ENCODE peak calls at places on chromosomes 3 and 15, in four cellular contexts. D is GM12864, H is fibroblast of lung, U is iris pigment epithelial cell. E is an unnamed sample.

GRCh38 chr15:67090297-67091072 is 25.1 kb downstream of the SMAD3 start:
- DNase-seq in D (no peak), H (no peak), U (no peak), E (no peak)

GRCh38 chr3:172101107-172101506 is 61.7 kb downstream of the FNDC3B start:
- DNase-seq in D (peak), H (no peak), U (no peak), E (no peak)

GRCh38 chr3:36678216-36679013 is 85.9 kb downstream of the DCLK3 start:
- DNase-seq in D (no peak), H (peak), U (peak), E (peak)

GRCh38 chr15:92936693-92937092 is 36.6 kb downstream of the CHD2 start:
- DNase-seq in D (no peak), H (no peak), U (no peak), E (no peak)

GRCh38 chr15:64905119-64905831 is 6.4 kb upstream of the ANKDD1A start:
- DNase-seq in D (no peak), H (peak), U (peak), E (peak)

GRCh38 chr15:26970712-26971210 is at the start of gene GABRG3:
- DNase-seq in D (no peak), H (no peak), U (no peak), E (no peak)

GRCh38 chr3:20563985-20564384 is 378.0 kb upstream of the SGO1 start:
- DNase-seq in D (no peak), H (no peak), U (no peak), E (no peak)

GRCh38 chr3:6860911-6861330 is at the start of gene GRM7:
- DNase-seq in D (no peak), H (no peak), U (no peak), E (peak)

GRCh38 chr15:37038716-37039106 is 61.6 kb downstream of the MEIS2 start:
- DNase-seq in D (no peak), H (no peak), U (no peak), E (no peak)

GRCh38 chr15:32677238-32677750 is 35.8 kb downstream of the SCG5 start:
- DNase-seq in D (no peak), H (no peak), U (peak), E (no peak)

GRCh38 chr15:64979252-64979710 is 10.4 kb downstream of the SPG21 start:
- DNase-seq in D (no peak), H (no peak), U (no peak), E (no peak)

GRCh38 chr15:34336333-34336732 is 1.2 kb downstream of the SLC12A6 start:
- DNase-seq in D (no peak), H (no peak), U (no peak), E (no peak)

GRCh38 chr3:192892981-192893827 is 24.5 kb downstream of the MB21D2 start:
- DNase-seq in D (peak), H (peak), U (peak), E (peak)

GRCh38 chr3:185423178-185423577 is 60.2 kb downstream of the MAP3K13 start:
- DNase-seq in D (no peak), H (peak), U (peak), E (no peak)

GRCh38 chr15:76274821-76275220 is 36.4 kb downstream of the ETFA start:
- DNase-seq in D (no peak), H (no peak), U (no peak), E (no peak)

GRCh38 chr15:64426845-64427465 is 33.4 kb upstream of the ZNF609 start:
- DNase-seq in D (no peak), H (peak), U (peak), E (peak)

GRCh38 chr15:62912808-62913207 is 129.7 kb upstream of the TPM1 start:
- DNase-seq in D (no peak), H (no peak), U (no peak), E (no peak)

GRCh38 chr3:82743196-82743595 is 981.8 kb upstream of the GBE1 start:
- DNase-seq in D (no peak), H (no peak), U (no peak), E (no peak)

GRCh38 chr3:169085827-169086226 is 577.7 kb downstream of the MECOM start:
- DNase-seq in D (no peak), H (peak), U (peak), E (peak)

GRCh38 chr15:52529289-52529929 is 729 bp upstream of the MYO5A start:
- DNase-seq in D (no peak), H (no peak), U (no peak), E (peak)

GRCh38 chr15:57743424-57743823 is 36.9 kb downstream of the POLR2M start:
- DNase-seq in D (no peak), H (no peak), U (no peak), E (no peak)

GRCh38 chr3:27633224-27633545 is 88.9 kb downstream of the EOMES start:
- DNase-seq in D (no peak), H (peak), U (peak), E (no peak)

GRCh38 chr15:64844576-64845140 is 2.9 kb downstream of the PLEKHO2 start:
- DNase-seq in D (no peak), H (no peak), U (no peak), E (no peak)

GRCh38 chr3:50274371-50275104 is 4.3 kb upstream of the LSMEM2 start:
- DNase-seq in D (peak), H (peak), U (peak), E (peak)

GRCh38 chr3:62688050-62688449 is 187.2 kb downstream of the CADPS start:
- DNase-seq in D (no peak), H (peak), U (peak), E (no peak)

GRCh38 chr3:38015984-38016383 is 13.5 kb downstream of the PLCD1 start:
- DNase-seq in D (no peak), H (no peak), U (no peak), E (no peak)

GRCh38 chr3:168077091-168077490 is 18.6 kb downstream of the GOLIM4 start:
- DNase-seq in D (no peak), H (no peak), U (no peak), E (no peak)

GRCh38 chr3:15859507-15860013 is 61.8 kb upstream of the ANKRD28 start:
- DNase-seq in D (peak), H (peak), U (peak), E (peak)

GRCh38 chr15:34461730-34462129 is 24.1 kb upstream of the GOLGA8A start:
- DNase-seq in D (no peak), H (no peak), U (no peak), E (no peak)

GRCh38 chr3:132071043-132071442 is 36.2 kb upstream of the CPNE4 start:
- DNase-seq in D (no peak), H (no peak), U (no peak), E (no peak)

GRCh38 chr15:101307048-101307896 is 12.2 kb upstream of the SNRPA1 start:
- DNase-seq in D (no peak), H (no peak), U (no peak), E (no peak)

GRCh38 chr3:131503328-131503650 is 518 bp upstream of the MRPL3 start:
- DNase-seq in D (no peak), H (no peak), U (no peak), E (no peak)

GRCh38 chr3:73255609-73256029 is 194.2 kb downstream of the EBLN2 start:
- DNase-seq in D (no peak), H (peak), U (peak), E (peak)

GRCh38 chr3:32948625-32949445 is 2.6 kb upstream of the CCR4 start:
- DNase-seq in D (no peak), H (no peak), U (no peak), E (no peak)

GRCh38 chr15:38603271-38603670 is 38.7 kb upstream of the RASGRP1 start:
- DNase-seq in D (no peak), H (no peak), U (no peak), E (no peak)

GRCh38 chr3:57820479-57820878 is 64.4 kb downstream of the SLMAP start:
- DNase-seq in D (no peak), H (no peak), U (no peak), E (no peak)

GRCh38 chr3:15428539-15428938 is 1.1 kb downstream of the EAF1 start:
- DNase-seq in D (no peak), H (no peak), U (peak), E (peak)

GRCh38 chr3:56783644-56784451 is 17.9 kb downstream of the ARHGEF3 start:
- DNase-seq in D (peak), H (peak), U (peak), E (peak)

GRCh38 chr3:34619990-34620389 is 821.6 kb downstream of the PDCD6IP start:
- DNase-seq in D (no peak), H (no peak), U (no peak), E (no peak)